ENCODE peak calls at places on chromosomes 13 and 19, in ten cellular contexts. One of them, this sample, is unnamed. For H3K4me1, the result is how much of the 10 kb centered on the place peaks cover.

GRCh38 chr13:109152311-109152820 is 523.0 kb downstream of the MYO16 start:
- DNase-seq in GM23338: no peak
- DNase-seq in endothelial cell of umbilical vein: no peak
- DNase-seq in colonic mucosa: no peak
- DNase-seq in heart right ventricle: no peak
- DNase-seq in CD8-positive, alpha-beta T cell: no peak
- DNase-seq in ascending aorta: no peak
- DNase-seq in fibroblast of lung: no peak
- DNase-seq in mammary epithelial cell: no peak
- DNase-seq in tibial artery: no peak
- DNase-seq in this sample: peak

GRCh38 chr13:106318941-106319411 is 216.5 kb downstream of the EFNB2 start:
- DNase-seq in endothelial cell of umbilical vein: peak
- DNase-seq in fibroblast of lung: peak
- DNase-seq in heart right ventricle: no peak
- DNase-seq in mammary epithelial cell: peak
- DNase-seq in colonic mucosa: no peak
- DNase-seq in GM23338: peak
- DNase-seq in CD8-positive, alpha-beta T cell: no peak
- DNase-seq in ascending aorta: no peak
- DNase-seq in tibial artery: no peak
- DNase-seq in this sample: no peak

GRCh38 chr13:30398601-30399072 is 23.7 kb upstream of the UBE2L5 start:
- DNase-seq in tibial artery: no peak
- DNase-seq in colonic mucosa: peak
- DNase-seq in ascending aorta: no peak
- DNase-seq in GM23338: no peak
- DNase-seq in endothelial cell of umbilical vein: no peak
- DNase-seq in fibroblast of lung: no peak
- DNase-seq in mammary epithelial cell: no peak
- DNase-seq in CD8-positive, alpha-beta T cell: no peak
- DNase-seq in heart right ventricle: no peak
- DNase-seq in this sample: no peak

GRCh38 chr19:41617941-41618730 is 8.7 kb downstream of the CEACAM4 start:
- DNase-seq in tibial artery: no peak
- DNase-seq in mammary epithelial cell: no peak
- DNase-seq in ascending aorta: no peak
- DNase-seq in fibroblast of lung: no peak
- DNase-seq in GM23338: no peak
- DNase-seq in heart right ventricle: no peak
- DNase-seq in colonic mucosa: no peak
- DNase-seq in endothelial cell of umbilical vein: no peak
- DNase-seq in CD8-positive, alpha-beta T cell: no peak
- DNase-seq in this sample: no peak

GRCh38 chr19:4523306-4524110 is 5.2 kb upstream of the PLIN4 start:
- DNase-seq in heart right ventricle: no peak
- DNase-seq in endothelial cell of umbilical vein: peak
- DNase-seq in fibroblast of lung: peak
- DNase-seq in mammary epithelial cell: no peak
- DNase-seq in tibial artery: no peak
- DNase-seq in colonic mucosa: peak
- DNase-seq in GM23338: peak
- DNase-seq in CD8-positive, alpha-beta T cell: no peak
- DNase-seq in ascending aorta: no peak
- DNase-seq in this sample: no peak

GRCh38 chr13:51785592-51786424 is 18.2 kb downstream of the DHRS12 start:
- DNase-seq in mammary epithelial cell: no peak
- DNase-seq in endothelial cell of umbilical vein: no peak
- DNase-seq in fibroblast of lung: peak
- DNase-seq in tibial artery: peak
- DNase-seq in GM23338: no peak
- DNase-seq in ascending aorta: no peak
- DNase-seq in colonic mucosa: peak
- DNase-seq in CD8-positive, alpha-beta T cell: no peak
- DNase-seq in heart right ventricle: peak
- DNase-seq in this sample: peak

GRCh38 chr19:1168877-1169791 is 4.9 kb downstream of the SBNO2 start:
- DNase-seq in endothelial cell of umbilical vein: no peak
- DNase-seq in ascending aorta: no peak
- DNase-seq in colonic mucosa: no peak
- DNase-seq in mammary epithelial cell: peak
- DNase-seq in fibroblast of lung: peak
- DNase-seq in heart right ventricle: no peak
- DNase-seq in CD8-positive, alpha-beta T cell: no peak
- DNase-seq in GM23338: no peak
- DNase-seq in tibial artery: no peak
- DNase-seq in this sample: no peak

GRCh38 chr19:17797397-17798201 is 2.7 kb downstream of the B3GNT3 start:
- DNase-seq in GM23338: no peak
- DNase-seq in colonic mucosa: peak
- DNase-seq in ascending aorta: no peak
- DNase-seq in tibial artery: no peak
- DNase-seq in CD8-positive, alpha-beta T cell: no peak
- DNase-seq in endothelial cell of umbilical vein: no peak
- DNase-seq in mammary epithelial cell: peak
- DNase-seq in heart right ventricle: no peak
- DNase-seq in fibroblast of lung: no peak
- DNase-seq in this sample: no peak

GRCh38 chr13:72693832-72694231 is 33.6 kb downstream of the MZT1 start:
- DNase-seq in tibial artery: no peak
- DNase-seq in mammary epithelial cell: no peak
- DNase-seq in endothelial cell of umbilical vein: no peak
- DNase-seq in heart right ventricle: no peak
- DNase-seq in GM23338: no peak
- DNase-seq in CD8-positive, alpha-beta T cell: no peak
- DNase-seq in colonic mucosa: no peak
- DNase-seq in ascending aorta: no peak
- DNase-seq in fibroblast of lung: no peak
- DNase-seq in this sample: no peak

GRCh38 chr13:99301913-99302636 is 5.1 kb downstream of the GPR183 start:
- DNase-seq in ascending aorta: no peak
- DNase-seq in GM23338: no peak
- DNase-seq in heart right ventricle: no peak
- DNase-seq in fibroblast of lung: no peak
- DNase-seq in CD8-positive, alpha-beta T cell: no peak
- DNase-seq in mammary epithelial cell: no peak
- DNase-seq in endothelial cell of umbilical vein: no peak
- DNase-seq in colonic mucosa: no peak
- DNase-seq in tibial artery: no peak
- DNase-seq in this sample: no peak

GRCh38 chr13:99302637-99303505 is 4.3 kb downstream of the GPR183 start:
- DNase-seq in colonic mucosa: no peak
- DNase-seq in CD8-positive, alpha-beta T cell: no peak
- DNase-seq in ascending aorta: no peak
- DNase-seq in fibroblast of lung: no peak
- DNase-seq in endothelial cell of umbilical vein: no peak
- DNase-seq in heart right ventricle: no peak
- DNase-seq in GM23338: no peak
- DNase-seq in mammary epithelial cell: no peak
- DNase-seq in tibial artery: no peak
- DNase-seq in this sample: no peak

GRCh38 chr13:99304541-99304940 is 2.7 kb downstream of the GPR183 start:
- DNase-seq in ascending aorta: no peak
- DNase-seq in CD8-positive, alpha-beta T cell: no peak
- DNase-seq in GM23338: no peak
- DNase-seq in tibial artery: no peak
- DNase-seq in mammary epithelial cell: no peak
- DNase-seq in colonic mucosa: no peak
- DNase-seq in fibroblast of lung: no peak
- DNase-seq in endothelial cell of umbilical vein: no peak
- DNase-seq in heart right ventricle: no peak
- DNase-seq in this sample: no peak

GRCh38 chr13:99305180-99305965 is 1.8 kb downstream of the GPR183 start:
- DNase-seq in ascending aorta: no peak
- DNase-seq in CD8-positive, alpha-beta T cell: no peak
- DNase-seq in mammary epithelial cell: no peak
- DNase-seq in GM23338: no peak
- DNase-seq in colonic mucosa: no peak
- DNase-seq in fibroblast of lung: no peak
- DNase-seq in heart right ventricle: no peak
- DNase-seq in endothelial cell of umbilical vein: no peak
- DNase-seq in tibial artery: no peak
- DNase-seq in this sample: no peak

GRCh38 chr13:99303863-99304521 is 3.2 kb downstream of the GPR183 start:
- DNase-seq in mammary epithelial cell: no peak
- DNase-seq in CD8-positive, alpha-beta T cell: no peak
- DNase-seq in fibroblast of lung: no peak
- DNase-seq in endothelial cell of umbilical vein: no peak
- DNase-seq in ascending aorta: no peak
- DNase-seq in colonic mucosa: no peak
- DNase-seq in tibial artery: peak
- DNase-seq in GM23338: no peak
- DNase-seq in heart right ventricle: no peak
- DNase-seq in this sample: no peak
- H3K4me1 ChIP-seq in mammary epithelial cell: under half
- H3K4me1 ChIP-seq in CD8-positive, alpha-beta T cell: half or more
- H3K4me1 ChIP-seq in fibroblast of lung: under half
- H3K4me1 ChIP-seq in endothelial cell of umbilical vein: under half
- H3K4me1 ChIP-seq in ascending aorta: under half
- H3K4me1 ChIP-seq in colonic mucosa: under half
- H3K4me1 ChIP-seq in tibial artery: under half
- H3K4me1 ChIP-seq in GM23338: under half
- H3K4me1 ChIP-seq in heart right ventricle: under half
- H3K4me1 ChIP-seq in this sample: under half

DNA sequence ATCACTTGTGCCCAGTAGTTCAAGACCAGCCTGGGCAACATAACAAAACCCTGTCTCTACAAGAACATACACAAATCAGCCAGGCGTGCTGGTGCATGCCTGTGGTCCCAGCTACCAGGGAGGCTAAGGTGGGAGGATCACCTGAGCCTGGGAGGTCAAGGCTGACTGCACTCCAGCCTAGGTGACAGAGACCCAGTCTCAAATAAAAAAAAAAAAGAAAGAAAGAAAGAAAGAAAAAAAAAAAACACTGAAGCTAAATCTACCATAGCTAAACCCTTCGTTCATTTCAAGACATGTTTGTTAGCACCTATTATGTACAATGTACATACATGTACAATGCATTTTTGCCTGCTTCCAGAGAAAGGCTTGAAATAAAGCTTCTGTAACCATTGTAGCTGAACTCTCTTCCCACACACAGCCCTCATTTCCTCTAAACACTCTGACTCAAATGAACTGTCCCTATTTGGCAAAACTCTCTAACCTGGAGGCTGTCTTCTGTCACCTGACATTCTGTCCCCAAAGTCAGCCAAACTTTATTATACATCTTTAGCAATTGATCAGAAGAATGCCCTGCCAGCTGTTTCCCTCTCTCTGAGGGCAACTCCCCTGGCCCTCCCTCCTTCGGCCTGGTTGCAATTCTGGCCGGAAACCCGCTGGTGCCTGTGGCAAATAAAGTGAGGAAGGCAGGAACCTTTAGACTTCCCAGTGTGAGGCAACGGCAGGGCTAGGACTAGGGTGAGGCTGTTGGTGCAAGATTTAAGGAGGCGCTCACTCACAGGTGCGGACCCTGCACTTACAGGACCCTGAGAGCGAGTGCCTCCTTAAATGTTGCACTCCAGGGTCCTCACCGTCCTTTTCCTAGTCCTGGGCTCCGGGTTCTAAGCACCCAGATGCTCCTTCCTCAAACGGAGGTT is 1.8 kb downstream of the ETHE1 start:
- DNase-seq in tibial artery: peak
- DNase-seq in mammary epithelial cell: peak
- DNase-seq in GM23338: peak
- DNase-seq in colonic mucosa: peak
- DNase-seq in CD8-positive, alpha-beta T cell: no peak
- DNase-seq in ascending aorta: peak
- DNase-seq in fibroblast of lung: peak
- DNase-seq in endothelial cell of umbilical vein: peak
- DNase-seq in heart right ventricle: peak
- DNase-seq in this sample: peak
- H3K27ac ChIP-seq in tibial artery: peak
- H3K27ac ChIP-seq in mammary epithelial cell: peak
- H3K27ac ChIP-seq in GM23338: no peak
- H3K27ac ChIP-seq in colonic mucosa: peak
- H3K27ac ChIP-seq in CD8-positive, alpha-beta T cell: peak
- H3K27ac ChIP-seq in ascending aorta: peak
- H3K27ac ChIP-seq in fibroblast of lung: peak
- H3K27ac ChIP-seq in endothelial cell of umbilical vein: peak
- H3K27ac ChIP-seq in heart right ventricle: peak
- H3K27ac ChIP-seq in this sample: no peak

GRCh38 chr19:30792561-30793505 is 420.6 kb downstream of the ZNF536 start:
- DNase-seq in mammary epithelial cell: no peak
- DNase-seq in colonic mucosa: no peak
- DNase-seq in GM23338: no peak
- DNase-seq in fibroblast of lung: no peak
- DNase-seq in endothelial cell of umbilical vein: no peak
- DNase-seq in ascending aorta: no peak
- DNase-seq in tibial artery: no peak
- DNase-seq in heart right ventricle: no peak
- DNase-seq in CD8-positive, alpha-beta T cell: no peak
- DNase-seq in this sample: no peak

GRCh38 chr19:30799854-30800755 is 427.9 kb downstream of the ZNF536 start:
- DNase-seq in tibial artery: peak
- DNase-seq in endothelial cell of umbilical vein: no peak
- DNase-seq in ascending aorta: no peak
- DNase-seq in heart right ventricle: peak
- DNase-seq in mammary epithelial cell: no peak
- DNase-seq in CD8-positive, alpha-beta T cell: no peak
- DNase-seq in GM23338: peak
- DNase-seq in fibroblast of lung: no peak
- DNase-seq in colonic mucosa: peak
- DNase-seq in this sample: no peak

GRCh38 chr19:30790048-30790680 is 418.0 kb downstream of the ZNF536 start:
- DNase-seq in ascending aorta: no peak
- DNase-seq in GM23338: no peak
- DNase-seq in heart right ventricle: no peak
- DNase-seq in tibial artery: no peak
- DNase-seq in endothelial cell of umbilical vein: no peak
- DNase-seq in fibroblast of lung: no peak
- DNase-seq in CD8-positive, alpha-beta T cell: no peak
- DNase-seq in mammary epithelial cell: no peak
- DNase-seq in colonic mucosa: no peak
- DNase-seq in this sample: no peak

GRCh38 chr19:30791116-30791515 is 418.9 kb downstream of the ZNF536 start:
- DNase-seq in fibroblast of lung: no peak
- DNase-seq in mammary epithelial cell: no peak
- DNase-seq in tibial artery: no peak
- DNase-seq in colonic mucosa: no peak
- DNase-seq in ascending aorta: no peak
- DNase-seq in CD8-positive, alpha-beta T cell: no peak
- DNase-seq in heart right ventricle: no peak
- DNase-seq in endothelial cell of umbilical vein: no peak
- DNase-seq in GM23338: no peak
- DNase-seq in this sample: no peak

GRCh38 chr19:30795727-30796126 is 423.5 kb downstream of the ZNF536 start:
- DNase-seq in tibial artery: no peak
- DNase-seq in fibroblast of lung: no peak
- DNase-seq in mammary epithelial cell: no peak
- DNase-seq in colonic mucosa: no peak
- DNase-seq in endothelial cell of umbilical vein: no peak
- DNase-seq in GM23338: no peak
- DNase-seq in heart right ventricle: no peak
- DNase-seq in CD8-positive, alpha-beta T cell: no peak
- DNase-seq in ascending aorta: no peak
- DNase-seq in this sample: no peak
- TF ChIP-seq CTCF in tibial artery: no peak
- TF ChIP-seq CTCF in fibroblast of lung: no peak
- TF ChIP-seq CTCF in mammary epithelial cell: no peak
- TF ChIP-seq CTCF in colonic mucosa: no peak
- TF ChIP-seq CTCF in endothelial cell of umbilical vein: no peak
- TF ChIP-seq CTCF in GM23338: no peak
- TF ChIP-seq CTCF in heart right ventricle: no peak
- TF ChIP-seq CTCF in CD8-positive, alpha-beta T cell: no peak
- TF ChIP-seq CTCF in ascending aorta: no peak
- TF ChIP-seq CTCF in this sample: no peak

GRCh38 chr13:99431927-99432636 is 69.2 kb upstream of the TM9SF2 start:
- DNase-seq in tibial artery: no peak
- DNase-seq in GM23338: no peak
- DNase-seq in fibroblast of lung: no peak
- DNase-seq in mammary epithelial cell: no peak
- DNase-seq in CD8-positive, alpha-beta T cell: no peak
- DNase-seq in endothelial cell of umbilical vein: no peak
- DNase-seq in colonic mucosa: no peak
- DNase-seq in heart right ventricle: no peak
- DNase-seq in ascending aorta: no peak
- DNase-seq in this sample: no peak
- H3K4me1 ChIP-seq in tibial artery: under half
- H3K4me1 ChIP-seq in GM23338: under half
- H3K4me1 ChIP-seq in fibroblast of lung: under half
- H3K4me1 ChIP-seq in mammary epithelial cell: under half
- H3K4me1 ChIP-seq in CD8-positive, alpha-beta T cell: half or more
- H3K4me1 ChIP-seq in endothelial cell of umbilical vein: under half
- H3K4me1 ChIP-seq in colonic mucosa: under half
- H3K4me1 ChIP-seq in heart right ventricle: under half
- H3K4me1 ChIP-seq in ascending aorta: under half
- H3K4me1 ChIP-seq in this sample: under half

This sample was measured in A673.